ENCODE peak calls at places on chromosomes 7 and 10, in four cellular contexts. U is uterus, I is Peyer's patch, C is right lobe of liver. L is an unnamed sample.
A peak's percentile ranks its signal among the peaks of the same experiment; 100 is the strongest.

GRCh38 chr10:26714816-26715487 is 17.5 kb downstream of the PDSS1 start:
- DNase-seq in C (no peak), I (peak; percentile 86), U (no peak), L (no peak)

GRCh38 chr10:114779803-114780609 is 41.6 kb upstream of the FHIP2A start:
- DNase-seq in U (no peak), C (no peak), I (no peak), L (no peak)

GRCh38 chr10:71921319-71922027 is 42.7 kb upstream of the CHST3 start:
- DNase-seq in U (peak; percentile 65), C (no peak), I (peak; percentile 56), L (no peak)

GRCh38 chr10:125823663-125824251 is 411 bp downstream of the BCCIP start:
- DNase-seq in C (no peak), U (no peak), I (no peak), L (no peak)

GRCh38 chr10:131943021-131943814 is 38.5 kb downstream of the BNIP3 start:
- DNase-seq in I (peak; percentile 48), U (no peak), C (peak; percentile 11), L (no peak)

GRCh38 chr7:134703241-134703594 is 56.6 kb downstream of the BPGM start:
- DNase-seq in U (no peak), I (no peak), C (peak; percentile 56), L (no peak)

GRCh38 chr7:87541648-87542047 is 59.0 kb downstream of the ABCB1 start:
- DNase-seq in C (no peak), U (no peak), I (no peak), L (no peak)

GRCh38 chr10:35194906-35195305 is 68.3 kb downstream of the CREM start:
- DNase-seq in I (no peak), C (no peak), U (no peak), L (no peak)

GRCh38 chr10:28130267-28130666 is 131.4 kb upstream of the ODAD2 start:
- DNase-seq in I (no peak), C (no peak), U (no peak), L (no peak)

GRCh38 chr10:94991243-94991888 is 52.9 kb downstream of the CYP2C9 start:
- DNase-seq in C (peak; percentile 74), I (no peak), U (no peak), L (no peak)

GRCh38 chr7:90828601-90829000 is 232.5 kb downstream of the CDK14 start:
- DNase-seq in C (no peak), U (no peak), I (no peak), L (no peak)

GRCh38 chr10:75283150-75284096 is 47.7 kb upstream of the COMTD1 start:
- DNase-seq in C (no peak), I (peak; percentile 42), U (peak; percentile 56), L (peak; percentile 74)

GRCh38 chr7:102326156-102326914 is 29.9 kb downstream of the SPDYE6 start:
- DNase-seq in U (no peak), I (no peak), C (no peak), L (no peak)

GRCh38 chr10:25875555-25876165 is 58.4 kb upstream of the MYO3A start:
- DNase-seq in C (peak; percentile 68), I (peak; percentile 86), U (peak; percentile 15), L (no peak)

GRCh38 chr7:128794020-128794419 is 2.3 kb downstream of the CCDC136 start:
- DNase-seq in C (no peak), I (no peak), U (no peak), L (no peak)

GRCh38 chr7:143492799-143493568 is 15.3 kb downstream of the TAS2R41 start:
- DNase-seq in U (no peak), I (no peak), C (no peak), L (no peak)

GRCh38 chr10:92886334-92886961 is 38.1 kb downstream of the EXOC6 start:
- DNase-seq in C (no peak), I (no peak), U (no peak), L (no peak)

GRCh38 chr7:155795401-155795800 is 16.9 kb downstream of the SHH start:
- DNase-seq in I (no peak), U (no peak), C (peak; percentile 46), L (no peak)

DNA sequence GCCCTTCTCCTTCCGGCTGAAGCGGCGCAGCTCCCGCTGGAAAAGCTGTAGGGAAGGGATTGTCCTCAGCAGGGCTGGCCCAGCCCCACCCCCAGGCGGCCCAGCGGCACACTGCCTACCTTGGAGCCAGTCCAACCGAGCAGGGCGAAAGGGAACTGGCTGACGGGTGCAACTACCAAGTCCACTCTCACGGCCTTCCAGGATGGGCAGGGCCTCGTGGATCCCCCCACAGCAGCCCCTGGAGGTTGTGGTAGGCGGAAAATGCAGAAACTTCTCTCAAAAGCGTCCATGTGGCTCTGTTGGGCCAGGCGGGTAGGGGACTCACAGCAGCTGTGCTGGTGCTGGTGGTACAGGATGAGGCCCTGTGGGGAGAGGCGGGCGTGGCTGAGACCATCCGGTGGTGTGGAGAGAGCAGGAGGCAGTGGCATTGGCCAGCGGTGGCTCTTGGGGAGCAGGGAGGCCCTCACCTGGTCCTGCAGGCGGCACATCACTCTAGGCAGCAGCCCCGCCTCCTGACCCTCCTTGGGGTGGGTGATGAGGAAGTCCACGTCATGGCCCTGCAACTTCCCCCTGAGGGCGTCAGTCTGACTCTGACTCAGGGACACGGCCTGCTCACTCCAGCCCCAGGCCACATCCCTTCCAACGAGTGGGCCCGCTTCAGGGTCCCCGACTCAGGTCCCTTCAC is 8.4 kb upstream of the PGAM2 start:
- DNase-seq in U (peak; percentile 49), C (peak; percentile 94), I (peak; percentile 93), L (no peak)
- TF ChIP-seq POLR2A in U (peak; percentile 8), C (peak; percentile 15), I (peak; percentile 24), L (no peak)

GRCh38 chr7:96167424-96167823 is 154.5 kb downstream of the SLC25A13 start:
- DNase-seq in I (no peak), C (no peak), U (no peak), L (no peak)

GRCh38 chr7:96174812-96175211 is 147.1 kb downstream of the SLC25A13 start:
- DNase-seq in I (no peak), C (no peak), U (no peak), L (no peak)

GRCh38 chr7:96173777-96174176 is 148.1 kb downstream of the SLC25A13 start:
- DNase-seq in I (no peak), C (no peak), U (no peak), L (no peak)

GRCh38 chr7:96169439-96169838 is 152.5 kb downstream of the SLC25A13 start:
- DNase-seq in U (no peak), I (no peak), C (no peak), L (no peak)
- H3K4me1 ChIP-seq in U (no peaks in the 10 kb centered on the region), I (no peaks in the 10 kb centered on the region), C (no peaks in the 10 kb centered on the region), L (no peaks in the 10 kb centered on the region)

GRCh38 chr7:770336-770735 is 43.3 kb upstream of the PRKAR1B start:
- DNase-seq in I (no peak), U (no peak), C (no peak), L (no peak)

GRCh38 chr7:767580-767940 is 40.5 kb upstream of the PRKAR1B start:
- DNase-seq in U (peak; percentile 78), I (no peak), C (no peak), L (no peak)

GRCh38 chr7:767941-768729 is 41.1 kb upstream of the PRKAR1B start:
- DNase-seq in C (no peak), U (peak; percentile 91), I (no peak), L (no peak)

GRCh38 chr7:770786-771185 is 43.7 kb upstream of the PRKAR1B start:
- DNase-seq in I (no peak), C (no peak), U (no peak), L (no peak)

DNA sequence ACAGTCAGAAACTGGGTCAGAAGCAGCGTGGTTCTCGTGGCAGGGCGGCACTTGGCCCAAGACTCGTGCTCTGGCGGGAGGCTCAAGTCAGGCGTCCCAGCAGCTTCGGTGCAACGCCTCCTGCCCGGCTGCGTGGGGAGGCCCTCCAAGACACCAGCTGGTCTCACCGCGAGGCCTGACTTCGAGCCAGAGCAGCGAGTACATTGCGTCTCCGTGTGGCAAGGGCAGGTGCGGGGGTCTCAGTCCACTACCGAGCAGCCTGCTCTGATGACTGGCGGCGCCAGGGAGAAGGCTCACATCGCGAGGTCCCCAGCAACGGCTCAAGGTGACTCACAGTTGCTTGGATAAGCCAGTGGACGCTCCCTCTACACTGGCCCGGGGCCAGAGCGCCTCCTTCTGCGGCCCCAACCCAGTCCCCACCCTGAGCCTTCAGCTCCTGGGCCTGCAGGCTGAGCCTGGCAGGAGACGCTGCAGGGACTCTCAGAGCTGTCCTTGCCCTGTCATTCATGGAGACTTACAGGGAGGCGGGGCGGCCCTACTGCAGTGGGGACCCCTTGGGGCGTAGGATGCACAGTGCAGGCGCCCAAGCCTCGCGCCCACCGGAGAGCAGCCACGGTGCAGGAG is 41.9 kb upstream of the PRKAR1B start:
- DNase-seq in I (no peak), U (peak; percentile 77), C (no peak), L (no peak)
- TF ChIP-seq POLR2A in I (no peak), U (no peak), C (no peak), L (no peak)

DNA sequence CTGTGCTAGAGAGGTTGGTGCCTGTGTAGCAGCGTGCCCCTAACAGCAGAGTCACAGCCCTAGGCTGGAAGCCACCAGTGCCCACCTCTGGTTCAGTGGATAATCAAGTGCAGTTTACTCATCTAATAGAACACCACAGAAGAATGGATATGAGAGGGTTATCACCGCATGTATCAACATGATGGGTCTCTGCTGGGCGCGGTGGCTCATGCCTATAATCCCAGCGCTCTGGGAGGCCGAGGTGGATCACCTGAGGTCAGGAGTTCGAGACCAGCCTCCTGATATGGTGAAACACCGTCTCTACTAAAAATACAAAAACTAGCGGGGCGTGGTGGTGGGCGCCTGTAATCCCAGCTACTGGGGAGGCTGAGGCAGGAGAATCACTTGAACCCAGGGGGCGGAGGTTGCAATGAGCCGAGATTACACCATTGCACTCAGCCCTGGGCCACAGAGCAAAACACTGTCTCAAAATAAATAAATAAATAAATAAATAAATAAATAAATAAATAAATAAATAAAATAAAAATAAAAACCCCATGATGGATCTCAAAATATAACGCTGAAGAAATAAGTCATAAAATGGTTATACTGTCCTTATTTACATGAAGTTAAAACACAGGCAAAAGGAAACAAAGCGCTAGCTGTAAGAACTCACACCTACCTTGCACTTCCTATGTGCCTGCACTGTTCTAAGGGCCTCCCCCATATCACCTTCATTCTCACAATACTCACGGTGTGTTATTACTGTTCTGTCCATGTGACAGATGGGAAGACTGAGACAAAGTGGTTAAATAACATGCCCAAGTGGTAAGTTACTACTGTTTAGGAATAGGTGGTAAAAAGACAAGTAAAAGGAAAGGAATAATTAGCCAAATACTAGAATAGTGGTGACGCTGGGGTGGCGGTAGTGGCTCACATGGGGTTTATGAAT is 70.9 kb downstream of the AMZ1 start:
- DNase-seq in I (no peak), U (no peak), C (no peak), L (no peak)
- H3K4me1 ChIP-seq in I (peaks cover 3% of the 10 kb centered on the region), U (peaks cover 32% of the 10 kb centered on the region), C (no peaks in the 10 kb centered on the region), L (peaks cover 70% of the 10 kb centered on the region)

GRCh38 chr7:118006979-118007378 is 133.7 kb upstream of the CTTNBP2 start:
- DNase-seq in U (no peak), C (peak; percentile 74), I (no peak), L (no peak)
- TF ChIP-seq POLR2A in U (no peak), C (no peak), I (no peak), L (no peak)

DNA sequence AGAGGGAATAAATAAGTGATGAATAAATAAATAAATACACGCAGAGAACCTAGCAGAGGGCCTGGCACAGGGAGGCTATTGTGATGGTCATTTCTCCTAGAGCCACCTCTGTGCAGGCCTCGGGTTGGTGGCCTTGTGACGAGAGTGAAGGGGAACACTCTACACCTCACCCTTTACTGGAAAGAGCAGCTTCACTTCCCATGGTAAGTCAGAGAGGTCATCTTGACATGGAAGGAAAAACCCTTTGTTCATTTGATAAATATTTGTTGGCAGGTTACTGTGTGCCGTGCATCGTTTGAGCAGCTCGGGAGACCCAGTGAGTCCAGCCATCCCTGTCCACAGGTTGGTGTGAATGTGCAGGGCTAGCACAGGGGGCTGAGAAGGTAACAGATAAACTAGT is 70.2 kb upstream of the PODXL start:
- DNase-seq in U (no peak), C (no peak), I (no peak), L (no peak)
- H3K4me1 ChIP-seq in U (peaks cover 12% of the 10 kb centered on the region), C (no peaks in the 10 kb centered on the region), I (no peaks in the 10 kb centered on the region), L (peaks cover 23% of the 10 kb centered on the region)